ENCODE peak calls at places on chromosome 2, in seven cellular contexts. U, G, E, B, F, T and K are unnamed samples.
A peak's percentile ranks its signal among the peaks of the same experiment; 100 is the strongest.

GRCh38 chr2:176178807-176179271 is 9.6 kb upstream of the HOXD1 start:
- DNase-seq in B (no peak), F (no peak), T (no peak), E (no peak), G (no peak), U (no peak), K (no peak)

GRCh38 chr2:144170172-144170571 is 349.7 kb downstream of the ZEB2 start:
- DNase-seq in B (no peak), U (no peak), E (no peak), T (no peak), F (no peak), G (no peak), K (no peak)

GRCh38 chr2:172518995-172519394 is 36.9 kb upstream of the PDK1 start:
- DNase-seq in G (no peak), T (no peak), F (no peak), E (no peak), B (no peak), U (no peak), K (no peak)

GRCh38 chr2:50335433-50335832 is 696.5 kb downstream of the NRXN1 start:
- DNase-seq in G (no peak), T (no peak), E (no peak), F (no peak), U (no peak), B (peak; percentile 10), K (no peak)

GRCh38 chr2:40352321-40353099 is 99.4 kb downstream of the SLC8A1 start:
- DNase-seq in T (no peak), B (no peak), E (no peak), F (no peak), U (no peak), G (no peak), K (no peak)

GRCh38 chr2:170408461-170409163 is 230.7 kb downstream of the MYO3B start:
- DNase-seq in F (no peak), U (no peak), T (peak; percentile 58), B (no peak), G (no peak), E (no peak), K (no peak)

GRCh38 chr2:167924556-167924955 is 322.8 kb downstream of the STK39 start:
- DNase-seq in F (no peak), U (no peak), B (no peak), E (no peak), G (no peak), T (no peak), K (no peak)

GRCh38 chr2:171383141-171383540 is 50.6 kb downstream of the METTL8 start:
- DNase-seq in E (no peak), G (no peak), B (no peak), U (no peak), T (no peak), F (no peak), K (peak; percentile 48)

GRCh38 chr2:217977840-217978535 is 24.8 kb downstream of the TNS1 start:
- DNase-seq in T (no peak), E (no peak), F (no peak), G (no peak), U (peak; percentile 8), B (no peak), K (no peak)

GRCh38 chr2:64311948-64312621 is 141.9 kb upstream of the LGALSL start:
- DNase-seq in B (peak; percentile 78), U (peak; percentile 68), E (peak; percentile 89), T (peak; percentile 59), F (peak; percentile 80), G (peak; percentile 85), K (peak; percentile 83)

GRCh38 chr2:50059462-50059861 is 905.1 kb upstream of the FSHR start:
- DNase-seq in F (no peak), U (no peak), E (no peak), B (no peak), G (no peak), T (no peak), K (no peak)

GRCh38 chr2:222919841-222920609 is 59.2 kb downstream of the ACSL3 start:
- DNase-seq in T (no peak), U (no peak), B (no peak), E (no peak), G (no peak), F (no peak), K (no peak)

GRCh38 chr2:235506291-235506996 is 12.6 kb downstream of the AGAP1 start:
- DNase-seq in U (no peak), T (no peak), B (no peak), F (no peak), E (no peak), G (no peak), K (no peak)

GRCh38 chr2:176124358-176125214 is 2.1 kb downstream of the HOXD9 start:
- DNase-seq in E (no peak), U (no peak), G (no peak), B (no peak), T (no peak), F (no peak), K (no peak)

GRCh38 chr2:119233326-119234020 is 9.8 kb downstream of the STEAP3 start:
- DNase-seq in E (no peak), T (no peak), B (no peak), G (no peak), F (no peak), U (no peak), K (no peak)

GRCh38 chr2:202815548-202816420 is 55.8 kb downstream of the ICA1L start:
- DNase-seq in T (no peak), U (no peak), B (no peak), E (no peak), G (no peak), F (no peak), K (no peak)

GRCh38 chr2:239598732-239599090 is 197.9 kb upstream of the HDAC4 start:
- DNase-seq in U (peak; percentile 45), B (no peak), F (no peak), E (no peak), G (no peak), T (no peak), K (no peak)

GRCh38 chr2:55948176-55948921 is 24.8 kb upstream of the EFEMP1 start:
- DNase-seq in U (no peak), B (no peak), E (no peak), G (no peak), T (no peak), F (no peak), K (no peak)

GRCh38 chr2:11533278-11534077 is at the start of gene GREB1:
- DNase-seq in B (no peak), U (no peak), F (no peak), E (no peak), T (no peak), G (no peak), K (no peak)

GRCh38 chr2:139790807-139791206 is 1010.6 kb upstream of the NXPH2 start:
- DNase-seq in E (no peak), F (no peak), B (no peak), T (peak; percentile 14), U (no peak), G (no peak), K (peak; percentile 3)

GRCh38 chr2:2234398-2234797 is 96.7 kb downstream of the MYT1L start:
- DNase-seq in B (peak; percentile 15), T (no peak), G (no peak), E (no peak), F (no peak), U (no peak), K (no peak)

GRCh38 chr2:71389379-71390072 is 57.9 kb downstream of the ZNF638 start:
- DNase-seq in B (no peak), F (no peak), E (no peak), T (no peak), U (no peak), G (no peak), K (no peak)

GRCh38 chr2:55268907-55269611 is at the start of gene MTIF2:
- DNase-seq in E (peak; percentile 98), U (peak; percentile 96), G (peak; percentile 97), B (peak; percentile 96), F (peak; percentile 93), T (peak; percentile 93), K (peak; percentile 95)

GRCh38 chr2:150674283-150674682 is 186.8 kb upstream of the RND3 start:
- DNase-seq in U (no peak), T (no peak), B (no peak), F (no peak), E (no peak), G (no peak), K (no peak)

GRCh38 chr2:7867858-7868257 is 814.0 kb upstream of the ID2 start:
- DNase-seq in F (no peak), B (no peak), U (no peak), T (peak; percentile 64), G (no peak), E (no peak), K (no peak)

GRCh38 chr2:38622210-38622609 is 19.5 kb upstream of the HNRNPLL start:
- DNase-seq in E (no peak), T (no peak), U (no peak), G (no peak), F (no peak), B (no peak), K (no peak)
- H3K27ac ChIP-seq in E (no peak overlapping the region), T (no peak overlapping the region), U (no peak overlapping the region), G (no peak overlapping the region), F (no peak overlapping the region), B (no peak overlapping the region), K (no peak overlapping the region)

DNA sequence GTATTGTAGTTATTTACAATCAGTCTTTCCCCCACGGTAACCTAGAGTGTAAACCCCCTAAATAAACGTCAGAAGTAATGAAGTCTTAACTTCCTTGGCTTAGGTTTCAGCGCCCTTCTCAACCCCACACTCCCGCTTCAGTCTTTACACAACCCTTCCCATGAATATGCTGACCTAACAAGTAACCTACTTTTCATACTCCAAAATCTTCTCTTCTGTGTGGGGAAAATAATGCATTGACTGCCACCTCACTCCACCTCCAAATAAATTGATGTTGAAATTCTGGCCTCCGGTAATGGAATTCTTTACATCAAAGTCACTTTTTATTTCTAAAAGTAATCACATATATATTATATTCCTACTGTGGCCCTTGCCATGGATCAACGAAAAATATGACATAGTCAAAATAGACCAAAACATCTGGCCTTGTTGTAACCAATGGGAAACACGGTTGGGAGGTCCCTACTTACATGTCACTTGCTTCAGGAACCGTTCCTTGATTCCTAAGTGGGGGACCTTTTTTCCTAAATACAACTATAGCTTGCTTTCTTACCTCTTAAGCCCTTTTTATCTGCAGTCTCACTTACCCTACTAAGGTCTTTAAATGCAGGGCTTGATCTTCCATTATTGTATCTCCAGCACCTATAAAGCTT is 961 bp downstream of the GEN1 start:
- DNase-seq in E (no peak), F (no peak), B (peak; percentile 8), G (no peak), U (no peak), T (no peak), K (no peak)
- H3K4me3 ChIP-seq in E (peak overlapping the region; percentile 51), F (peak overlapping the region; percentile 91), B (peak overlapping the region; percentile 80), G (peak overlapping the region; percentile 91), U (no peak overlapping the region), T (peak overlapping the region; percentile 98), K (peak overlapping the region; percentile 99)

GRCh38 chr2:17539596-17539992 is 902 bp upstream of the VSNL1 start:
- DNase-seq in U (peak; percentile 59), B (peak; percentile 50), F (no peak), T (no peak), G (no peak), E (peak; percentile 45), K (no peak)
- H3K27ac ChIP-seq in U (peak overlapping the region; percentile 81), B (no peak overlapping the region), F (no peak overlapping the region), T (no peak overlapping the region), G (peak overlapping the region; percentile 61), E (peak overlapping the region; percentile 77), K (no peak overlapping the region)

DNA sequence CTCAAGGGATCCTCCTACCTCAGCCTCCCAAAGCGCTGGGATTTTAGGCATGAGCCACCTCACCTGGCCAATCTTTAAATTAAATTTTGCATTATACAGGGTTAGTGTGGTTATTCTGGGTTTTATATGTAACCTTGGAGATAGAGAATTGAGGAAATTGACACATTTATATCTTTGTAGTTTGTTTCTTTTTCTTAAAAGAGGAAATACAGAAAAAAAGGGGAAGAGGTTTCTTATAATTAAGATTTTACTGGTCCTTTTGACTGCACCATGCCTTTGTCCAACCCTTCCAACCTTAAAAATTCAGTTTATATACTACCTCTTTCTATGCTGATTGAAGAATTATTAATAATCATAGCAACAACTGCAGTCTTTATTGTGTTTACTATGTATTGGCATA is 210.1 kb upstream of the STON1 start:
- DNase-seq in T (no peak), F (no peak), G (no peak), B (no peak), U (no peak), E (no peak), K (no peak)
- H3K4me3 ChIP-seq in T (no peak overlapping the region), F (no peak overlapping the region), G (no peak overlapping the region), B (no peak overlapping the region), U (no peak overlapping the region), E (no peak overlapping the region), K (no peak overlapping the region)